ENCODE peak calls at places on chromosomes 3 and 15, in eight cellular contexts. C is psoas muscle; F is adrenal gland; E is CD4-positive, CD25-positive, alpha-beta regulatory T cell; J is CD8-positive, alpha-beta T cell; S is colonic mucosa; Q is GM23248; V is IMR-90. I is an unnamed sample.

GRCh38 chr3:86794336-86795065 is 196.4 kb downstream of the VGLL3 start:
- DNase-seq in C (no peak), Q (peak), J (no peak), V (peak), S (no peak), E (no peak), F (no peak), I (no peak)

GRCh38 chr3:192514081-192514753 is 213.1 kb downstream of the FGF12 start:
- DNase-seq in Q (peak), C (peak), V (no peak), F (no peak), S (no peak), J (no peak), E (no peak), I (peak)

GRCh38 chr3:111871809-111872623 is 13.0 kb downstream of the PHLDB2 start:
- DNase-seq in V (no peak), C (no peak), S (no peak), F (no peak), Q (no peak), E (no peak), J (no peak), I (no peak)

GRCh38 chr3:27428446-27428845 is 55.7 kb downstream of the SLC4A7 start:
- DNase-seq in J (no peak), Q (peak), S (no peak), E (no peak), F (no peak), V (peak), C (no peak), I (no peak)

GRCh38 chr3:36928220-36928619 is 16.6 kb downstream of the TRANK1 start:
- DNase-seq in E (no peak), F (no peak), V (no peak), Q (no peak), C (no peak), J (no peak), S (no peak), I (no peak)

GRCh38 chr3:16802382-16802781 is 82.4 kb upstream of the PLCL2 start:
- DNase-seq in V (no peak), Q (no peak), E (no peak), F (no peak), J (no peak), S (no peak), C (no peak), I (no peak)

GRCh38 chr3:88807471-88808090 is 299.8 kb upstream of the EPHA3 start:
- DNase-seq in F (no peak), V (peak), Q (peak), J (no peak), E (no peak), S (no peak), C (no peak), I (no peak)

GRCh38 chr3:64355473-64355872 is 130.2 kb upstream of the PRICKLE2 start:
- DNase-seq in Q (peak), C (no peak), V (peak), F (peak), E (peak), S (no peak), J (no peak), I (peak)

GRCh38 chr3:16506884-16507409 is 6.6 kb downstream of the RFTN1 start:
- DNase-seq in E (no peak), C (no peak), V (no peak), J (no peak), S (no peak), F (no peak), Q (no peak), I (no peak)

GRCh38 chr15:52236015-52236414 is 44.8 kb upstream of the GNB5 start:
- DNase-seq in S (no peak), J (no peak), C (no peak), V (no peak), F (no peak), E (no peak), Q (no peak), I (no peak)

GRCh38 chr3:38834110-38834509 is 18.1 kb upstream of the SCN10A start:
- DNase-seq in E (peak), J (no peak), S (peak), F (peak), V (peak), C (peak), Q (peak), I (no peak)

GRCh38 chr15:73153024-73153423 is 100.8 kb downstream of the NEO1 start:
- DNase-seq in Q (no peak), E (no peak), V (no peak), F (no peak), C (no peak), J (no peak), S (no peak), I (no peak)

GRCh38 chr3:111617912-111618601 is 22.9 kb upstream of the ZBED2 start:
- DNase-seq in E (no peak), F (no peak), Q (no peak), V (peak), S (no peak), C (no peak), J (no peak), I (no peak)

GRCh38 chr15:99454941-99455795 is 110.6 kb upstream of the MEF2A start:
- DNase-seq in F (peak), V (peak), J (no peak), Q (peak), E (no peak), S (no peak), C (peak), I (no peak)

GRCh38 chr3:195570344-195570743 is 13.4 kb downstream of the APOD start:
- DNase-seq in J (no peak), Q (no peak), E (no peak), V (no peak), C (no peak), F (no peak), S (no peak), I (no peak)

GRCh38 chr3:25007974-25008658 is 419.9 kb upstream of the RARB start:
- DNase-seq in E (no peak), V (no peak), C (no peak), F (no peak), Q (no peak), J (no peak), S (no peak), I (no peak)

GRCh38 chr3:136992091-136992490 is 34.3 kb downstream of the IL20RB start:
- DNase-seq in S (no peak), Q (no peak), C (no peak), F (no peak), V (no peak), J (no peak), E (no peak), I (no peak)

GRCh38 chr15:68930268-68931022 is at the start of gene SPESP1:
- DNase-seq in Q (peak), F (peak), V (peak), E (peak), J (peak), C (peak), S (peak), I (no peak)
- H3K4me3 ChIP-seq in Q (no peak), F (peak), V (peak), E (no peak), J (no peak), C (peak), S (peak), I (no peak)

DNA sequence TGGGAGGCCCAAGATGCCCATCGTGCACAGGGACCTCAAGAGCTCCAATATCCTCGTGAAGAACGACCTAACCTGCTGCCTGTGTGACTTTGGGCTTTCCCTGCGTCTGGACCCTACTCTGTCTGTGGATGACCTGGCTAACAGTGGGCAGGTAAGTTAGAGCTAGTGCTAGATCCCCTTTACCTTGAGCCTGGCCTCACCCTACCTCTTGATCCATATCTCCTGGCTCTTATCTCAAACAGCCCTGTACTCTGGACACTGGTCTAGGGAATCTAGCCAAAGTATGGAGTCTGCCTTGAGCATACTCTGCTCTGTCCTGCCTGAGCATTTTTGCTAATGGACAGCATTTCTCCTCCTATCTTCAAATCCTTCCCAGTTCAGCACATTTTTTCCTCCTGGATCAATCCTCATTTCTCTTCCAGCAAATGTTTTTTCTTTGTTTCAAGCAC is 65.9 kb downstream of the TGFBR2 start:
- DNase-seq in C (no peak), Q (no peak), E (no peak), J (no peak), V (no peak), S (no peak), F (no peak), I (no peak)
- H3K4me3 ChIP-seq in C (no peak), Q (no peak), E (no peak), J (no peak), V (no peak), S (no peak), F (no peak), I (no peak)

DNA sequence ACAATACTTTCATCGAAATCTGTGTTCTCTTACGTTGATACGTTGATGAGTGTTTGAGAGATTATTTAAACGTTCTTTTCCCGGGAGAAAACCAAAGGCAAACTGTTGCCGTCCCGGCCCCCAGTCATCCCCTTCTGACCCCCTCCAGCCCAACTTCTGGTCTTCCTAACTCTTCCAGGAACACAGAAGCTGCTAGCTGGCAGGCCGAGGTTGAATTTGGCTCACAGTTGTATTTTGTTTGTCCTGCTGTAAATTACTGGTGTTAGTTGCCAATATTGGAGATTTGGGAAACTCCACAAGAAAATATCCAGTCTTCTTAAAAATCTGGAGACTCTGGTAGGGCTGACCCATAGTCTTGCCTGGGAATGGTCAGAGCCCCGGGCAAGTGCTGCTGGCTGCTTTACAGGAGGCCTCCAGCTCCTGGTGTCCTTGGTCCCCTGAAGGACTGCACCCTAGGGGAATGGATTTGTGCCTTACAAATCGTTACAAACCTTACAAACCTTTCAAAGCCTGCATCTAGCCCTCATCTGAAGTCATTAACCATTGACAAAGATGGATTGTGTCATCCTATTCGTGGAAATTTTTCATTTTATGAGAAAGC is 112.0 kb upstream of the MCTP2 start:
- DNase-seq in V (no peak), Q (peak), F (no peak), E (no peak), J (no peak), C (peak), S (no peak), I (no peak)
- H3K4me3 ChIP-seq in V (no peak), Q (no peak), F (no peak), E (no peak), J (no peak), C (no peak), S (no peak), I (no peak)

GRCh38 chr15:45117327-45118130 is 3.4 kb downstream of the DUOXA2 start:
- DNase-seq in E (no peak), S (no peak), J (no peak), Q (no peak), C (no peak), F (no peak), V (no peak), I (no peak)
- H3K4me3 ChIP-seq in E (no peak), S (no peak), J (peak), Q (peak), C (peak), F (no peak), V (no peak), I (no peak)

GRCh38 chr3:126985143-126985985 is 2.4 kb downstream of the PLXNA1 start:
- DNase-seq in S (no peak), E (no peak), V (no peak), F (no peak), Q (no peak), J (no peak), C (no peak), I (no peak)

GRCh38 chr3:126986001-126986400 is 3.1 kb downstream of the PLXNA1 start:
- DNase-seq in C (no peak), S (no peak), J (no peak), Q (peak), V (peak), E (no peak), F (no peak), I (no peak)

GRCh38 chr3:126983653-126984390 is 907 bp downstream of the PLXNA1 start:
- DNase-seq in Q (peak), J (peak), S (no peak), E (peak), F (peak), C (no peak), V (no peak), I (no peak)

GRCh38 chr3:126983276-126983652 is 349 bp downstream of the PLXNA1 start:
- DNase-seq in S (no peak), J (no peak), V (no peak), E (no peak), F (no peak), C (no peak), Q (peak), I (no peak)

DNA sequence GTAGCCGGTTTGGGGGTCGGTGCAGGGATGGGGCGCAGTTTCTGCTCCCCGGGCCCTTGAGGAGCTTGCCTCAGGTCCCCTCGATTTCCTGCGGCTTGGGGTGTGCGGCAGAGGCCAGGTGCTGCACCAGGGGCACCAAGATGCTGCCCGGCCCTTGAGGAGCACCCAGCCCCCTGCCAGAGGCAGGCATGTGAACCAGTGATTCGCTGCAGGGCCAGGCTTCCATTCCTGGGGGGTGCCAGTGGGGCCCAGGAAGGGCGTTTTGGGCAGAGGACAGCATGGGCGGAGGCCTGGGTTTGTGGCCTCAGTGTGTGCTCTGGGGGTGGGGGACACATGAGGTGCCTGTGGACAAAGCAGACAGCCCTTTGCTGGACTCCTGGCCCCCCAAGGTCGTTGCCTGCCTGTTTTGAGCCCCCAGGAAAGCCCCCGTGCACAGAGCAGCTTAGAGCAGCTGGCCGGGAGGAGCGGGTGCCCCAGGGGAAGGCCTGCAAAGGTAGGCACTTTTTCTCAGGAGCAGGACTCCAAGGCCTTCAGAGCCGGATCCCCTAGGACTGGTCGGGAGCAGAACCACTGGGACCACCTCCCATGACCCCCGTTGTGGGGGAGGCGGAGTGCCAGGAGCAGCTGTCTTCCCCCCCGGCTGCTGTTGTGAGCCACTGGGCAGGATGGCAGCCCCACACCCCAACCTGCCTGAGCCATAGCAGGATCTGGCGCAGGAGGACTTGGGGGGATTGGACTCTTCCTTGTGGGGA is 1.7 kb downstream of the PLXNA1 start:
- DNase-seq in Q (peak), F (no peak), J (no peak), S (no peak), E (no peak), C (no peak), V (no peak), I (no peak)
- H3K4me3 ChIP-seq in Q (peak), F (peak), J (peak), S (peak), E (no peak), C (peak), V (peak), I (peak)

GRCh38 chr3:157091096-157091833 is 68.7 kb downstream of the CCNL1 start:
- DNase-seq in S (no peak), E (no peak), J (no peak), V (no peak), Q (no peak), F (no peak), C (no peak), I (no peak)
- H3K4me3 ChIP-seq in S (no peak), E (no peak), J (no peak), V (no peak), Q (no peak), F (no peak), C (no peak), I (no peak)